ENCODE peak calls at places on chromosomes 2 and 18, in nine cellular contexts. G is neuronal stem cell; F is activated effector memory CD4-positive, alpha-beta T cell treated with Interleukin-2 at 50 U/mL for 16 hours; M is osteoblast; D is HT-29; A is H9; Z is cardiac fibroblast; N is DMS153; V is tibial artery. J is an unnamed sample.

GRCh38 chr2:129482626-129483025 is 496.8 kb upstream of the RAB6C start:
- DNase-seq in A (no peak), F (no peak), G (no peak), D (no peak), N (no peak), M (no peak), Z (no peak), V (no peak), J (no peak)

GRCh38 chr2:133504566-133505505 is 63.4 kb downstream of the NCKAP5 start:
- DNase-seq in V (peak), F (no peak), N (no peak), D (no peak), M (no peak), Z (peak), A (no peak), G (no peak), J (no peak)

GRCh38 chr2:54966165-54966819 is 84.0 kb downstream of the RTN4 start:
- DNase-seq in G (no peak), Z (no peak), M (no peak), V (no peak), A (no peak), F (no peak), N (no peak), D (no peak), J (no peak)

GRCh38 chr2:84187258-84187657 is 271.8 kb downstream of the SUCLG1 start:
- DNase-seq in V (no peak), M (no peak), D (no peak), Z (no peak), F (no peak), A (no peak), G (no peak), N (no peak), J (no peak)

GRCh38 chr2:71681626-71682025 is 228.3 kb downstream of the DYSF start:
- DNase-seq in F (no peak), V (no peak), G (no peak), A (no peak), D (no peak), M (no peak), N (no peak), Z (no peak), J (no peak)

GRCh38 chr18:2411381-2411977 is 159.8 kb downstream of the METTL4 start:
- DNase-seq in V (no peak), D (peak), G (no peak), N (no peak), F (no peak), M (no peak), Z (peak), A (no peak), J (no peak)

GRCh38 chr2:100976634-100977391 is 25.3 kb upstream of the RPL31 start:
- DNase-seq in G (no peak), D (no peak), N (no peak), V (no peak), Z (no peak), A (no peak), M (peak), F (no peak), J (no peak)

GRCh38 chr2:204180671-204181070 is 244.1 kb downstream of the ICOS start:
- DNase-seq in N (peak), M (no peak), Z (no peak), F (no peak), A (no peak), G (no peak), V (no peak), D (no peak), J (no peak)

GRCh38 chr2:72106978-72107377 is 40.7 kb downstream of the CYP26B1 start:
- DNase-seq in F (no peak), D (no peak), G (no peak), M (no peak), N (no peak), Z (no peak), A (no peak), V (no peak), J (no peak)

GRCh38 chr18:33446604-33447003 is 6.1 kb upstream of the CCDC178 start:
- DNase-seq in F (no peak), M (no peak), A (no peak), Z (no peak), N (no peak), V (no peak), D (no peak), G (no peak), J (no peak)

GRCh38 chr2:19857806-19858205 is 44.0 kb downstream of the TTC32 start:
- DNase-seq in D (no peak), M (no peak), N (no peak), F (no peak), Z (no peak), A (no peak), G (no peak), V (no peak), J (no peak)

J was measured in CD14-positive monocyte.